ENCODE peak calls at places on chromosome 10, in seven cellular contexts. L is AG09309, S is PC-3, A is uterus, Z is tibial artery, R is HL-60, E is astrocyte. T is an unnamed sample.

GRCh38 chr10:132724436-132724835 is 61.5 kb downstream of the NKX6-2 start:
- DNase-seq in L (peak; percentile 76), S (no peak), A (no peak), Z (no peak), R (peak; percentile 93), E (peak; percentile 67), T (no peak)

GRCh38 chr10:44417761-44418160 is 32.9 kb upstream of the CXCL12 start:
- DNase-seq in L (no peak), S (no peak), A (peak; percentile 6), Z (no peak), R (no peak), E (no peak), T (no peak)

GRCh38 chr10:103584216-103585010 is 90.9 kb downstream of the NEURL1 start:
- DNase-seq in L (no peak), S (no peak), A (no peak), Z (no peak), R (peak; percentile 27), E (no peak), T (no peak)

GRCh38 chr10:131266936-131267813 is 44.3 kb downstream of the TCERG1L start:
- DNase-seq in L (no peak), S (no peak), A (no peak), Z (no peak), R (no peak), E (no peak), T (no peak)

GRCh38 chr10:22737587-22737986 is 23.2 kb upstream of the PIP4K2A start:
- DNase-seq in L (no peak), S (peak; percentile 65), A (no peak), Z (no peak), R (no peak), E (peak; percentile 73), T (peak; percentile 39)

GRCh38 chr10:48518412-48518811 is 86.5 kb downstream of the ARHGAP22 start:
- DNase-seq in L (no peak), S (no peak), A (no peak), Z (no peak), R (peak; percentile 29), E (no peak), T (no peak)

GRCh38 chr10:96705134-96705533 is 15.2 kb downstream of the PIK3AP1 start:
- DNase-seq in L (no peak), S (no peak), A (no peak), Z (no peak), R (peak; percentile 33), E (no peak), T (no peak)

GRCh38 chr10:12981570-12981969 is 19.9 kb downstream of the CCDC3 start:
- DNase-seq in L (no peak), S (peak; percentile 78), A (no peak), Z (no peak), R (no peak), E (peak; percentile 77), T (no peak)

GRCh38 chr10:51300617-51301350 is 226.5 kb downstream of the PRKG1 start:
- DNase-seq in L (no peak), S (no peak), A (no peak), Z (no peak), R (no peak), E (no peak), T (no peak)

GRCh38 chr10:89392974-89393373 is 551 bp downstream of the IFIT1 start:
- DNase-seq in L (peak; percentile 85), S (no peak), A (peak; percentile 65), Z (no peak), R (peak; percentile 72), E (peak; percentile 87), T (peak; percentile 69)

GRCh38 chr10:102505462-102506115 is 1.8 kb downstream of the SUFU start:
- DNase-seq in L (no peak), S (no peak), A (no peak), Z (peak; percentile 63), R (no peak), E (no peak), T (no peak)
- H3K4me3 ChIP-seq in L (no peak overlapping the region), S (peak overlapping the region; percentile 92), A (no peak overlapping the region), Z (peak overlapping the region; percentile 68), R (no peak overlapping the region), E (no peak overlapping the region), T (no peak overlapping the region)

GRCh38 chr10:6045600-6046457 is 16.3 kb downstream of the IL2RA start:
- DNase-seq in L (no peak), S (no peak), A (no peak), Z (no peak), R (no peak), E (no peak), T (no peak)
- H3K4me3 ChIP-seq in L (no peak overlapping the region), S (no peak overlapping the region), A (no peak overlapping the region), Z (no peak overlapping the region), R (no peak overlapping the region), E (no peak overlapping the region), T (no peak overlapping the region)

DNA sequence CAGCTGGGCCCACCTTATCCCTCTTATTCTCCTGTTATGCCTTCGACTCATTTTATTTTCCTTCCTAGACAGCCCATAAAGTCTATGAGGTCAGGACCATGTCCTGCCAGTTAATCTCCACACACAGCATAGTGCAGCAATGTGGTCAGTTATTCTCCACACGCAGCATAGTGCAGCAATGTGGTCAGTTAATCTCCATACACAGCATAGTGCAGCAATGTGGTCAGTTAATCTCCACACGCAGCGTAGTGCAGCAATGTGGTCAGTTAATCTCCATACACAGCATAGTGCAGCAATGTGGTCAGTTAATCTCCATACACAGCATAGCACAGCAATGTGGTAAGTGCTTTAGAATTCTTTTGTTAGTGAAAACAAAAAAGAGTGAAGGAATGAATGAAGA is 77.8 kb downstream of the TEX36 start:
- DNase-seq in L (peak; percentile 79), S (no peak), A (no peak), Z (no peak), R (no peak), E (peak; percentile 46), T (no peak)
- H3K4me3 ChIP-seq in L (no peak overlapping the region), S (no peak overlapping the region), A (no peak overlapping the region), Z (no peak overlapping the region), R (no peak overlapping the region), E (no peak overlapping the region), T (no peak overlapping the region)

DNA sequence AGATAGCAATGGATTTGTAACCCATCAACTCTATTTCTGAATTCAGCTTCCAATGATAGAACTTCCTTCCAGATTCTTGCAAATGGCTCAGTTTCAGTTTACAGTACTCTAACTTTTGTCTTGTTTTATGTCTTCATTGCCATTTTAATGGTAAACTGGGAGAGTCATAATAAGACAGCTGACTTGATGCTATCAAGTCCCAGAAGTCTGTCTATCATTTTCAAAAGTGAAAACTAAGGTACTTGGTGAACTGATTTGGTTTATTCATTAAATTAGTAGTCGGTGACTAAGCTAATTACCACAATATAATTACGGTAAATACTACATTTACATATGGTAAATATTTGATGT is 25.0 kb downstream of the RTKN2 start:
- DNase-seq in L (no peak), S (no peak), A (no peak), Z (no peak), R (no peak), E (no peak), T (no peak)
- H3K4me3 ChIP-seq in L (peak overlapping the region; percentile 12), S (peak overlapping the region; percentile 38), A (no peak overlapping the region), Z (no peak overlapping the region), R (peak overlapping the region; percentile 7), E (no peak overlapping the region), T (peak overlapping the region; percentile 8)

DNA sequence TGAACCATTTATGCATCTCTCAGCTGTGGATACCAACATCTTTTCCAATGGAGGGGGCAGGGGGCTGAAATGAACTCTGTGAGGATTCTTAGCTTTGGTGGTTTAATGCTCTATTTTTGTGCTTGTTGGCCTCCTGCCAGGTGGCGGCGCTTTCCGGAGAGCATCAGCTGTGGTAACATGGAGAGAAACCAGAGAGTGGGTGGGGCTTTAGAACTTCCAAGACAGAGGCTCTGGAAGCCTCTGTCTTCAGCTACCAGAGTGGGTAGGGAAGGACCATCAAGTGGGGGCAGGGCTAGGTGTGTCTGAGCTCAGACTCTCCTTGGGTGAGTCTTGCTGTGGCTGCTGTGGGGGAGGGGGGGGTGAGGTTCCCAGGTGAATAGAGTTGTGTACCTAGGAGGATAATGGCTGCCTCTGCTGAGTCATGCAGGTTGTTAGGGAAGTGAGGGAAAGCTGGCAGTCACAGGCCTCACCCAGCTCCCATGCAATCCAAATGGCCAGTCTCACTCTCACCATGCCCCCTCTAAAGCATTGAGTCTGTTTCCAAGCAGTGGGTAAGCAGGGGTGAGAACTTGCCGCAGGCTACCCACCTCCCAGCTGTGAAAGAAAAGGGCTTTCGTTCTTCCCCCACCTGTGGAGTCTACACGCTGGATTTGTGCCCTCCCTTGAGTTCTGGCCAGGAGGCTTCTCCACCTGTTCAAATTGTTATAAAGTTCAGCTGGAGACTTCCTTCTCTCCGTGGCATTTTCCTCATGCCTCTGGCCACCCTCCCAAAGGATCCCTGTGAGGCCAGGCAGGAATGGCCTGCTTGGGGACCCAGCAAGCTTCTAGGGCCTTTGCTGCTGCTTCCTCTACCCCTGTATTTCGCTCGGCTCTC is 527.0 kb downstream of the NEBL start:
- DNase-seq in L (no peak), S (no peak), A (no peak), Z (no peak), R (no peak), E (no peak), T (no peak)
- H3K4me3 ChIP-seq in L (no peak overlapping the region), S (no peak overlapping the region), A (no peak overlapping the region), Z (no peak overlapping the region), R (no peak overlapping the region), E (no peak overlapping the region), T (no peak overlapping the region)

GRCh38 chr10:105239311-105240215 is 598.5 kb downstream of the SORCS3 start:
- DNase-seq in L (no peak), S (no peak), A (no peak), Z (no peak), R (no peak), E (no peak), T (no peak)

GRCh38 chr10:105243825-105244224 is 602.7 kb downstream of the SORCS3 start:
- DNase-seq in L (no peak), S (no peak), A (no peak), Z (no peak), R (no peak), E (no peak), T (no peak)

GRCh38 chr10:105241254-105241653 is 600.2 kb downstream of the SORCS3 start:
- DNase-seq in L (no peak), S (no peak), A (no peak), Z (no peak), R (no peak), E (no peak), T (no peak)

GRCh38 chr10:105247831-105248499 is 606.9 kb downstream of the SORCS3 start:
- DNase-seq in L (no peak), S (no peak), A (no peak), Z (no peak), R (no peak), E (no peak), T (no peak)

DNA sequence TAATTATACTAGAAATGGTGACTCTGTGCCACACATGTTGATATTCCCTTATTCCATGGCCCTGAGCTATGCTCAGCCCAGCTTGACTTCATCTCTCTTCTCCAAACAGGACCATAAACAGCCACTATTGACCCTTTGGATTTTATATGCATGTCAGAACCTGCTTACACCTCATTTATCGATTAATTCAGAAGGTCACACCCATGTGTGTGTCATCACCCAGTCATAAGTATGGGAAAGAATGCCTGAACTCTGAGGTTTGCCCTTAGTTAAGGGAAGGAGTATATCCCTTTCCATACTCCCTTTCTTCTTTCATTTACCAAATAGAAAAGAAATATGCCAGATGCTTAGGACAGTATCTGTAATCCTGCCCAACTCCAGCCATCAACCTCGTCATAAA is 602.3 kb downstream of the SORCS3 start:
- DNase-seq in L (no peak), S (no peak), A (no peak), Z (no peak), R (no peak), E (no peak), T (no peak)
- H3K4me3 ChIP-seq in L (no peak overlapping the region), S (no peak overlapping the region), A (no peak overlapping the region), Z (no peak overlapping the region), R (no peak overlapping the region), E (no peak overlapping the region), T (no peak overlapping the region)